ENCODE peak calls at places on chromosomes 3 and 15, in nine cellular contexts. One of them, this sample, is unnamed.

GRCh38 chr3:98991393-98991792 is 89.9 kb upstream of the DCBLD2 start:
- DNase-seq in activated T-cell treated with anti-CD3 and anti-CD28 coated beads for 48 hours: no peak
- DNase-seq in ELR: peak
- DNase-seq in MV-4-11: no peak
- DNase-seq in fibroblast of the conjunctiva: no peak
- DNase-seq in mammary epithelial cell: no peak
- DNase-seq in midbrain: no peak
- DNase-seq in stimulated activated CD4-positive, alpha-beta T cell treated with anti-CD3 and anti-CD28 coated beads, TNF-alpha, amount 100 ng/mL, for 1 hour: no peak
- DNase-seq in CD8-positive, alpha-beta memory T cell: no peak
- DNase-seq in this sample: no peak

GRCh38 chr3:45864760-45865567 is 21.4 kb upstream of the CCR9 start:
- DNase-seq in activated T-cell treated with anti-CD3 and anti-CD28 coated beads for 48 hours: peak
- DNase-seq in ELR: no peak
- DNase-seq in MV-4-11: no peak
- DNase-seq in fibroblast of the conjunctiva: no peak
- DNase-seq in mammary epithelial cell: no peak
- DNase-seq in midbrain: no peak
- DNase-seq in stimulated activated CD4-positive, alpha-beta T cell treated with anti-CD3 and anti-CD28 coated beads, TNF-alpha, amount 100 ng/mL, for 1 hour: no peak
- DNase-seq in CD8-positive, alpha-beta memory T cell: peak
- DNase-seq in this sample: no peak

GRCh38 chr15:75452968-75453702 is 1.6 kb upstream of the SIN3A start:
- DNase-seq in activated T-cell treated with anti-CD3 and anti-CD28 coated beads for 48 hours: peak
- DNase-seq in ELR: peak
- DNase-seq in MV-4-11: peak
- DNase-seq in fibroblast of the conjunctiva: no peak
- DNase-seq in mammary epithelial cell: peak
- DNase-seq in midbrain: no peak
- DNase-seq in stimulated activated CD4-positive, alpha-beta T cell treated with anti-CD3 and anti-CD28 coated beads, TNF-alpha, amount 100 ng/mL, for 1 hour: peak
- DNase-seq in CD8-positive, alpha-beta memory T cell: peak
- DNase-seq in this sample: peak

GRCh38 chr3:114551770-114552526 is 258.1 kb downstream of the TIGIT start:
- DNase-seq in activated T-cell treated with anti-CD3 and anti-CD28 coated beads for 48 hours: no peak
- DNase-seq in ELR: peak
- DNase-seq in MV-4-11: no peak
- DNase-seq in fibroblast of the conjunctiva: peak
- DNase-seq in mammary epithelial cell: peak
- DNase-seq in midbrain: no peak
- DNase-seq in stimulated activated CD4-positive, alpha-beta T cell treated with anti-CD3 and anti-CD28 coated beads, TNF-alpha, amount 100 ng/mL, for 1 hour: no peak
- DNase-seq in CD8-positive, alpha-beta memory T cell: no peak
- DNase-seq in this sample: no peak

GRCh38 chr15:48397841-48398240 is 66.6 kb downstream of the DUT start:
- DNase-seq in activated T-cell treated with anti-CD3 and anti-CD28 coated beads for 48 hours: no peak
- DNase-seq in ELR: no peak
- DNase-seq in MV-4-11: no peak
- DNase-seq in fibroblast of the conjunctiva: no peak
- DNase-seq in mammary epithelial cell: no peak
- DNase-seq in midbrain: no peak
- DNase-seq in stimulated activated CD4-positive, alpha-beta T cell treated with anti-CD3 and anti-CD28 coated beads, TNF-alpha, amount 100 ng/mL, for 1 hour: no peak
- DNase-seq in CD8-positive, alpha-beta memory T cell: no peak
- DNase-seq in this sample: no peak

GRCh38 chr15:58407366-58407765 is 24.4 kb upstream of the LIPC start:
- DNase-seq in activated T-cell treated with anti-CD3 and anti-CD28 coated beads for 48 hours: no peak
- DNase-seq in ELR: no peak
- DNase-seq in MV-4-11: no peak
- DNase-seq in fibroblast of the conjunctiva: no peak
- DNase-seq in mammary epithelial cell: no peak
- DNase-seq in midbrain: peak
- DNase-seq in stimulated activated CD4-positive, alpha-beta T cell treated with anti-CD3 and anti-CD28 coated beads, TNF-alpha, amount 100 ng/mL, for 1 hour: no peak
- DNase-seq in CD8-positive, alpha-beta memory T cell: no peak
- DNase-seq in this sample: peak

GRCh38 chr3:148214695-148215094 is 483.0 kb upstream of the AGTR1 start:
- DNase-seq in activated T-cell treated with anti-CD3 and anti-CD28 coated beads for 48 hours: no peak
- DNase-seq in ELR: peak
- DNase-seq in MV-4-11: no peak
- DNase-seq in fibroblast of the conjunctiva: no peak
- DNase-seq in mammary epithelial cell: peak
- DNase-seq in midbrain: no peak
- DNase-seq in stimulated activated CD4-positive, alpha-beta T cell treated with anti-CD3 and anti-CD28 coated beads, TNF-alpha, amount 100 ng/mL, for 1 hour: no peak
- DNase-seq in CD8-positive, alpha-beta memory T cell: no peak
- DNase-seq in this sample: no peak

GRCh38 chr3:34687671-34688070 is 889.2 kb downstream of the PDCD6IP start:
- DNase-seq in activated T-cell treated with anti-CD3 and anti-CD28 coated beads for 48 hours: no peak
- DNase-seq in ELR: no peak
- DNase-seq in MV-4-11: no peak
- DNase-seq in fibroblast of the conjunctiva: no peak
- DNase-seq in mammary epithelial cell: no peak
- DNase-seq in midbrain: no peak
- DNase-seq in stimulated activated CD4-positive, alpha-beta T cell treated with anti-CD3 and anti-CD28 coated beads, TNF-alpha, amount 100 ng/mL, for 1 hour: no peak
- DNase-seq in CD8-positive, alpha-beta memory T cell: no peak
- DNase-seq in this sample: no peak

GRCh38 chr15:62841891-62842559 is 200.5 kb upstream of the TPM1 start:
- DNase-seq in activated T-cell treated with anti-CD3 and anti-CD28 coated beads for 48 hours: no peak
- DNase-seq in ELR: no peak
- DNase-seq in MV-4-11: no peak
- DNase-seq in fibroblast of the conjunctiva: no peak
- DNase-seq in mammary epithelial cell: no peak
- DNase-seq in midbrain: no peak
- DNase-seq in stimulated activated CD4-positive, alpha-beta T cell treated with anti-CD3 and anti-CD28 coated beads, TNF-alpha, amount 100 ng/mL, for 1 hour: no peak
- DNase-seq in CD8-positive, alpha-beta memory T cell: no peak
- DNase-seq in this sample: no peak

GRCh38 chr15:73809728-73810501 is 56.8 kb upstream of the INSYN1 start:
- DNase-seq in activated T-cell treated with anti-CD3 and anti-CD28 coated beads for 48 hours: no peak
- DNase-seq in ELR: peak
- DNase-seq in MV-4-11: no peak
- DNase-seq in fibroblast of the conjunctiva: no peak
- DNase-seq in mammary epithelial cell: peak
- DNase-seq in midbrain: peak
- DNase-seq in stimulated activated CD4-positive, alpha-beta T cell treated with anti-CD3 and anti-CD28 coated beads, TNF-alpha, amount 100 ng/mL, for 1 hour: no peak
- DNase-seq in CD8-positive, alpha-beta memory T cell: no peak
- DNase-seq in this sample: peak

GRCh38 chr15:66720206-66721010 is 18.4 kb downstream of the SMAD6 start:
- DNase-seq in activated T-cell treated with anti-CD3 and anti-CD28 coated beads for 48 hours: no peak
- DNase-seq in ELR: peak
- DNase-seq in MV-4-11: peak
- DNase-seq in fibroblast of the conjunctiva: no peak
- DNase-seq in mammary epithelial cell: peak
- DNase-seq in midbrain: no peak
- DNase-seq in stimulated activated CD4-positive, alpha-beta T cell treated with anti-CD3 and anti-CD28 coated beads, TNF-alpha, amount 100 ng/mL, for 1 hour: no peak
- DNase-seq in CD8-positive, alpha-beta memory T cell: no peak
- DNase-seq in this sample: peak

GRCh38 chr15:43799209-43799944 is 643 bp downstream of the SERINC4 start:
- DNase-seq in activated T-cell treated with anti-CD3 and anti-CD28 coated beads for 48 hours: no peak
- DNase-seq in ELR: no peak
- DNase-seq in MV-4-11: no peak
- DNase-seq in fibroblast of the conjunctiva: no peak
- DNase-seq in mammary epithelial cell: no peak
- DNase-seq in midbrain: no peak
- DNase-seq in stimulated activated CD4-positive, alpha-beta T cell treated with anti-CD3 and anti-CD28 coated beads, TNF-alpha, amount 100 ng/mL, for 1 hour: no peak
- DNase-seq in CD8-positive, alpha-beta memory T cell: no peak
- DNase-seq in this sample: no peak

GRCh38 chr15:89587955-89588354 is 12.7 kb downstream of the TICRR start:
- DNase-seq in activated T-cell treated with anti-CD3 and anti-CD28 coated beads for 48 hours: no peak
- DNase-seq in ELR: peak
- DNase-seq in MV-4-11: peak
- DNase-seq in fibroblast of the conjunctiva: no peak
- DNase-seq in mammary epithelial cell: peak
- DNase-seq in midbrain: no peak
- DNase-seq in stimulated activated CD4-positive, alpha-beta T cell treated with anti-CD3 and anti-CD28 coated beads, TNF-alpha, amount 100 ng/mL, for 1 hour: no peak
- DNase-seq in CD8-positive, alpha-beta memory T cell: no peak
- DNase-seq in this sample: no peak

GRCh38 chr3:142958707-142959106 is 4.8 kb downstream of the PAQR9 start:
- DNase-seq in activated T-cell treated with anti-CD3 and anti-CD28 coated beads for 48 hours: no peak
- DNase-seq in ELR: peak
- DNase-seq in MV-4-11: no peak
- DNase-seq in fibroblast of the conjunctiva: no peak
- DNase-seq in mammary epithelial cell: peak
- DNase-seq in midbrain: no peak
- DNase-seq in stimulated activated CD4-positive, alpha-beta T cell treated with anti-CD3 and anti-CD28 coated beads, TNF-alpha, amount 100 ng/mL, for 1 hour: no peak
- DNase-seq in CD8-positive, alpha-beta memory T cell: no peak
- DNase-seq in this sample: no peak

GRCh38 chr3:48018841-48019240 is 2.6 kb upstream of the MAP4 start:
- DNase-seq in activated T-cell treated with anti-CD3 and anti-CD28 coated beads for 48 hours: no peak
- DNase-seq in ELR: peak
- DNase-seq in MV-4-11: no peak
- DNase-seq in fibroblast of the conjunctiva: peak
- DNase-seq in mammary epithelial cell: peak
- DNase-seq in midbrain: no peak
- DNase-seq in stimulated activated CD4-positive, alpha-beta T cell treated with anti-CD3 and anti-CD28 coated beads, TNF-alpha, amount 100 ng/mL, for 1 hour: no peak
- DNase-seq in CD8-positive, alpha-beta memory T cell: no peak
- DNase-seq in this sample: no peak

GRCh38 chr15:29435811-29436210 is 166.2 kb upstream of the NSMCE3 start:
- DNase-seq in activated T-cell treated with anti-CD3 and anti-CD28 coated beads for 48 hours: no peak
- DNase-seq in ELR: no peak
- DNase-seq in MV-4-11: no peak
- DNase-seq in fibroblast of the conjunctiva: no peak
- DNase-seq in mammary epithelial cell: no peak
- DNase-seq in midbrain: no peak
- DNase-seq in stimulated activated CD4-positive, alpha-beta T cell treated with anti-CD3 and anti-CD28 coated beads, TNF-alpha, amount 100 ng/mL, for 1 hour: no peak
- DNase-seq in CD8-positive, alpha-beta memory T cell: no peak
- DNase-seq in this sample: no peak

GRCh38 chr3:29850641-29851040 is 569.8 kb downstream of the RBMS3 start:
- DNase-seq in activated T-cell treated with anti-CD3 and anti-CD28 coated beads for 48 hours: no peak
- DNase-seq in ELR: no peak
- DNase-seq in MV-4-11: no peak
- DNase-seq in fibroblast of the conjunctiva: no peak
- DNase-seq in mammary epithelial cell: no peak
- DNase-seq in midbrain: no peak
- DNase-seq in stimulated activated CD4-positive, alpha-beta T cell treated with anti-CD3 and anti-CD28 coated beads, TNF-alpha, amount 100 ng/mL, for 1 hour: no peak
- DNase-seq in CD8-positive, alpha-beta memory T cell: no peak
- DNase-seq in this sample: no peak

GRCh38 chr15:69390575-69390974 is 23.6 kb upstream of the KIF23 start:
- DNase-seq in activated T-cell treated with anti-CD3 and anti-CD28 coated beads for 48 hours: no peak
- DNase-seq in ELR: peak
- DNase-seq in MV-4-11: no peak
- DNase-seq in fibroblast of the conjunctiva: no peak
- DNase-seq in mammary epithelial cell: peak
- DNase-seq in midbrain: no peak
- DNase-seq in stimulated activated CD4-positive, alpha-beta T cell treated with anti-CD3 and anti-CD28 coated beads, TNF-alpha, amount 100 ng/mL, for 1 hour: no peak
- DNase-seq in CD8-positive, alpha-beta memory T cell: no peak
- DNase-seq in this sample: no peak

GRCh38 chr3:131072099-131072559 is 45.5 kb downstream of the NEK11 start:
- DNase-seq in activated T-cell treated with anti-CD3 and anti-CD28 coated beads for 48 hours: no peak
- DNase-seq in ELR: peak
- DNase-seq in MV-4-11: peak
- DNase-seq in fibroblast of the conjunctiva: no peak
- DNase-seq in mammary epithelial cell: peak
- DNase-seq in midbrain: no peak
- DNase-seq in stimulated activated CD4-positive, alpha-beta T cell treated with anti-CD3 and anti-CD28 coated beads, TNF-alpha, amount 100 ng/mL, for 1 hour: no peak
- DNase-seq in CD8-positive, alpha-beta memory T cell: no peak
- DNase-seq in this sample: no peak

GRCh38 chr3:153338487-153338886 is 176.5 kb downstream of the RAP2B start:
- DNase-seq in activated T-cell treated with anti-CD3 and anti-CD28 coated beads for 48 hours: no peak
- DNase-seq in ELR: no peak
- DNase-seq in MV-4-11: no peak
- DNase-seq in fibroblast of the conjunctiva: peak
- DNase-seq in mammary epithelial cell: no peak
- DNase-seq in midbrain: no peak
- DNase-seq in stimulated activated CD4-positive, alpha-beta T cell treated with anti-CD3 and anti-CD28 coated beads, TNF-alpha, amount 100 ng/mL, for 1 hour: no peak
- DNase-seq in CD8-positive, alpha-beta memory T cell: no peak
- DNase-seq in this sample: no peak

GRCh38 chr15:39195988-39196486 is 384.8 kb upstream of the THBS1 start:
- DNase-seq in activated T-cell treated with anti-CD3 and anti-CD28 coated beads for 48 hours: no peak
- DNase-seq in ELR: peak
- DNase-seq in MV-4-11: peak
- DNase-seq in fibroblast of the conjunctiva: no peak
- DNase-seq in mammary epithelial cell: peak
- DNase-seq in midbrain: no peak
- DNase-seq in stimulated activated CD4-positive, alpha-beta T cell treated with anti-CD3 and anti-CD28 coated beads, TNF-alpha, amount 100 ng/mL, for 1 hour: no peak
- DNase-seq in CD8-positive, alpha-beta memory T cell: no peak
- DNase-seq in this sample: no peak

GRCh38 chr3:52090131-52090548 is 33.8 kb upstream of the DUSP7 start:
- DNase-seq in activated T-cell treated with anti-CD3 and anti-CD28 coated beads for 48 hours: no peak
- DNase-seq in ELR: peak
- DNase-seq in MV-4-11: peak
- DNase-seq in fibroblast of the conjunctiva: peak
- DNase-seq in mammary epithelial cell: peak
- DNase-seq in midbrain: no peak
- DNase-seq in stimulated activated CD4-positive, alpha-beta T cell treated with anti-CD3 and anti-CD28 coated beads, TNF-alpha, amount 100 ng/mL, for 1 hour: no peak
- DNase-seq in CD8-positive, alpha-beta memory T cell: no peak
- DNase-seq in this sample: no peak

GRCh38 chr3:147404000-147404799 is 2.1 kb downstream of the ZIC4 start:
- DNase-seq in activated T-cell treated with anti-CD3 and anti-CD28 coated beads for 48 hours: no peak
- DNase-seq in ELR: no peak
- DNase-seq in MV-4-11: no peak
- DNase-seq in fibroblast of the conjunctiva: no peak
- DNase-seq in mammary epithelial cell: no peak
- DNase-seq in midbrain: no peak
- DNase-seq in stimulated activated CD4-positive, alpha-beta T cell treated with anti-CD3 and anti-CD28 coated beads, TNF-alpha, amount 100 ng/mL, for 1 hour: no peak
- DNase-seq in CD8-positive, alpha-beta memory T cell: no peak
- DNase-seq in this sample: no peak

GRCh38 chr15:30990451-30991300 is 752 bp downstream of the MTMR10 start:
- DNase-seq in activated T-cell treated with anti-CD3 and anti-CD28 coated beads for 48 hours: no peak
- DNase-seq in ELR: peak
- DNase-seq in MV-4-11: peak
- DNase-seq in fibroblast of the conjunctiva: no peak
- DNase-seq in mammary epithelial cell: no peak
- DNase-seq in midbrain: no peak
- DNase-seq in stimulated activated CD4-positive, alpha-beta T cell treated with anti-CD3 and anti-CD28 coated beads, TNF-alpha, amount 100 ng/mL, for 1 hour: no peak
- DNase-seq in CD8-positive, alpha-beta memory T cell: no peak
- DNase-seq in this sample: no peak

GRCh38 chr15:74585857-74586256 is 29.8 kb upstream of the CLK3 start:
- DNase-seq in activated T-cell treated with anti-CD3 and anti-CD28 coated beads for 48 hours: no peak
- DNase-seq in ELR: no peak
- DNase-seq in MV-4-11: no peak
- DNase-seq in fibroblast of the conjunctiva: no peak
- DNase-seq in mammary epithelial cell: no peak
- DNase-seq in midbrain: no peak
- DNase-seq in stimulated activated CD4-positive, alpha-beta T cell treated with anti-CD3 and anti-CD28 coated beads, TNF-alpha, amount 100 ng/mL, for 1 hour: no peak
- DNase-seq in CD8-positive, alpha-beta memory T cell: no peak
- DNase-seq in this sample: no peak

GRCh38 chr3:184158394-184158793 is 3.2 kb downstream of the DVL3 start:
- DNase-seq in activated T-cell treated with anti-CD3 and anti-CD28 coated beads for 48 hours: no peak
- DNase-seq in ELR: no peak
- DNase-seq in MV-4-11: peak
- DNase-seq in fibroblast of the conjunctiva: no peak
- DNase-seq in mammary epithelial cell: no peak
- DNase-seq in midbrain: no peak
- DNase-seq in stimulated activated CD4-positive, alpha-beta T cell treated with anti-CD3 and anti-CD28 coated beads, TNF-alpha, amount 100 ng/mL, for 1 hour: no peak
- DNase-seq in CD8-positive, alpha-beta memory T cell: no peak
- DNase-seq in this sample: no peak

This sample was measured in C1 segment of cervical spinal cord.